ENCODE peak calls at places on chromosomes 3 and 15, in five cellular contexts. S, I, T, V and B are unnamed samples. For H3K36me3, the result is how much of the 10 kb centered on the place peaks cover.

GRCh38 chr3:194224937-194225422 is 89.0 kb downstream of the HES1 start:
- DNase-seq in S (no peak), I (no peak), T (no peak), V (no peak), B (no peak)

GRCh38 chr3:171088984-171089754 is 62.6 kb upstream of the SLC2A2 start:
- DNase-seq in S (peak), I (no peak), T (no peak), V (no peak), B (no peak)

GRCh38 chr3:112974894-112975293 is at the start of gene CD200R1:
- DNase-seq in S (no peak), I (no peak), T (no peak), V (no peak), B (no peak)

GRCh38 chr3:134372405-134373277 is 1.6 kb downstream of the AMOTL2 start:
- DNase-seq in S (peak), I (no peak), T (no peak), V (no peak), B (no peak)

GRCh38 chr3:126087552-126088175 is 3.7 kb upstream of the SLC41A3 start:
- DNase-seq in S (no peak), I (no peak), T (no peak), V (no peak), B (no peak)

GRCh38 chr15:38253448-38253847 is 812 bp downstream of the SPRED1 start:
- DNase-seq in S (peak), I (no peak), T (no peak), V (peak), B (no peak)

GRCh38 chr15:82128401-82129143 is 82.8 kb upstream of the MEX3B start:
- DNase-seq in S (peak), I (no peak), T (no peak), V (no peak), B (no peak)

GRCh38 chr15:58951388-58952060 is 18.0 kb upstream of the SLTM start:
- DNase-seq in S (peak), I (no peak), T (no peak), V (no peak), B (no peak)

GRCh38 chr3:71062037-71062919 is 521.2 kb downstream of the FOXP1 start:
- DNase-seq in S (peak), I (no peak), T (no peak), V (no peak), B (no peak)

GRCh38 chr15:64854526-64854925 is 12.8 kb downstream of the PLEKHO2 start:
- DNase-seq in S (no peak), I (no peak), T (no peak), V (no peak), B (no peak)

GRCh38 chr3:175208316-175208715 is 349.2 kb downstream of the NAALADL2 start:
- DNase-seq in S (peak), I (no peak), T (no peak), V (no peak), B (no peak)

GRCh38 chr3:105355355-105356063 is 11.2 kb upstream of the ALCAM start:
- DNase-seq in S (peak), I (no peak), T (no peak), V (no peak), B (no peak)

GRCh38 chr3:133540896-133541674 is 32.4 kb upstream of the CDV3 start:
- DNase-seq in S (peak), I (no peak), T (no peak), V (peak), B (no peak)

GRCh38 chr3:195257454-195258448 is 13.2 kb downstream of the XXYLT1 start:
- DNase-seq in S (peak), I (no peak), T (no peak), V (no peak), B (no peak)

GRCh38 chr3:46604127-46604526 is 8.2 kb upstream of the FAM240A start:
- DNase-seq in S (no peak), I (no peak), T (no peak), V (no peak), B (no peak)

GRCh38 chr3:174529298-174529697 is 329.8 kb upstream of the NAALADL2 start:
- DNase-seq in S (no peak), I (no peak), T (no peak), V (no peak), B (no peak)

GRCh38 chr15:92425578-92426225 is 32.0 kb downstream of the ST8SIA2 start:
- DNase-seq in S (no peak), I (no peak), T (no peak), V (no peak), B (no peak)

GRCh38 chr3:191523099-191523498 is 62.1 kb downstream of the PYDC2 start:
- DNase-seq in S (no peak), I (no peak), T (no peak), V (no peak), B (no peak)

GRCh38 chr3:127273196-127273595 is 14.7 kb downstream of the PRR20G start:
- DNase-seq in S (no peak), I (no peak), T (no peak), V (no peak), B (no peak)

GRCh38 chr15:71634820-71635219 is 175.5 kb upstream of the NR2E3 start:
- DNase-seq in S (no peak), I (no peak), T (no peak), V (no peak), B (no peak)

GRCh38 chr3:15120986-15121385 is 22.0 kb upstream of the RBSN start:
- DNase-seq in S (no peak), I (no peak), T (no peak), V (no peak), B (no peak)

GRCh38 chr3:27193056-27193455 is 176.1 kb downstream of the NEK10 start:
- DNase-seq in S (no peak), I (no peak), T (no peak), V (no peak), B (no peak)

GRCh38 chr3:183533410-183534132 is 21.9 kb downstream of the KLHL6 start:
- DNase-seq in S (no peak), I (no peak), T (no peak), V (no peak), B (no peak)

GRCh38 chr3:15820911-15821310 is 23.1 kb upstream of the ANKRD28 start:
- DNase-seq in S (no peak), I (no peak), T (no peak), V (no peak), B (no peak)

GRCh38 chr15:88472225-88472624 is 4.7 kb downstream of the MRPS11 start:
- DNase-seq in S (no peak), I (no peak), T (no peak), V (no peak), B (no peak)
- H3K36me3 ChIP-seq in S (under half), I (under half), T (under half), V (under half), B (under half)

DNA sequence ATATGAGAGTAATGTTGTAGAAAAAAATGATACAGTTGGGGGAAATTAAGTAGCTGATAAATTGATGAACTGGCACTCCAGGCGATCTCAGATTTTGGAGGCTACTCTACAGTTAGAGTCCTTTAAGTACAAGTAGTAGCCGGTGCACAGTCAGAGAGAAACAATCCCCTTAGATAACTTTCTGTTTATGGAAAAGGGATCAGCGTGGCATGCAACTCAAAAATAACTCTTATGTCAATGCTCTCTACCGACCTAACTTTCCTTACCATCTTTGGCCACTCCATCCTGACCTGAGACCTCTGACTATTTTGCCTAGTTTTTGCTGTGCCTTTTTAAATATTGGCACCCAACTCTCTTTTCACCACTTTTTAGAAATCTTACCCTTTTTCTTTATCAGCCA is 299.6 kb downstream of the UNC13C start:
- DNase-seq in S (no peak), I (no peak), T (no peak), V (no peak), B (no peak)
- H3K27ac ChIP-seq in S (no peak), I (no peak), T (no peak), V (no peak), B (no peak)

DNA sequence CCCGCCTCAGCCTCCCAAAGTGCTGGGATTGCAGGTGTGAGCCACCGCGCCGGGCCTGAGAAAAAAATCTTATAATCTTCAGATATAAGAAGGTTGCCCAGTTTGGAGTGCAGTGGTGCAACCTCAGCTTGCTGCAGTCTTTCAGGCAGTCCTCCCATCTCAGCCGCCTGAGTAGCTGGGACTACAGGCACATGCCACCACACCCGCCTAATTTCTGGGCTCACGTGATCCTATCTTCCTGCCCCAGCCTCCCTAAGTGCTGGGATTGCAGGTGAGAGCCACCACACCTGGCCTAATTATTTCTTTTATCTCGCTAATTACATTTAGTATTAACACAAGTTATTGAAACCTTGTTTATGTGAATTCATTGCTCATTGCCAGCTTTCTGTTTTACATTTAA is 13.5 kb downstream of the PAK2 start:
- DNase-seq in S (no peak), I (no peak), T (no peak), V (no peak), B (no peak)
- H3K36me3 ChIP-seq in S (under half), I (under half), T (under half), V (under half), B (under half)

DNA sequence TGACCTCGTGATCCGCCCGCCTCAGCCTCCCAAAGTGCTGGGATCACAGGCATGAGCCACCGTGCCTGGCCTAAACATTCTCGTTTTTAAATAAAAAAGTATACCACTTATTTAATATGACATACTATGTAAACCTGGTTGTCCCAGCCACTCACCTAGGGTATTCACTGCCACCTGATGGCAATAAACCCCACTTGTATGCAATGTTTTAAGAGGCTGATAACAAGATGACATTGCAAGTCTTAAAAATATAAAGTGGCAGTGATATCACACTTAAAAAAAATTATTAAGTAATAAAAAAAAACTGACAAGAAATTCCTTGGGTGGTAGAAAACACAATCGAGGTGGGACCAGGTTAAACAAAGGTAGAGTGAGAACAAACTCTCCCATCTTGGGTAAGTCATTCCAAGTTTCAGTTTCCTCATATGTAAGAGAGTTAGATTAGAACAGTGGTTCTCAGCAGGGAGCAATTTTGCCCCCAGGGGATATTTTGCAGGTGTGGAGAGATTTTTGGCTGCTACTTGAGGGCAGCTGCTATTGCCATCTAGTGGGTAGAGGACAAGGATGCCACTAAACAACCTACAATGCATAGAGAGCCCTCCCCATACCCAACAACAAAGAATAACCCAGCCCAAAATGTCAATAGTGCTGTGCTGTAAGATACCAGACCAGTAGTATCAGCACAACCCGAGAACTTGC is 14.5 kb downstream of the ARF4 start:
- DNase-seq in S (no peak), I (no peak), T (no peak), V (no peak), B (no peak)
- H3K27ac ChIP-seq in S (no peak), I (no peak), T (no peak), V (no peak), B (no peak)

DNA sequence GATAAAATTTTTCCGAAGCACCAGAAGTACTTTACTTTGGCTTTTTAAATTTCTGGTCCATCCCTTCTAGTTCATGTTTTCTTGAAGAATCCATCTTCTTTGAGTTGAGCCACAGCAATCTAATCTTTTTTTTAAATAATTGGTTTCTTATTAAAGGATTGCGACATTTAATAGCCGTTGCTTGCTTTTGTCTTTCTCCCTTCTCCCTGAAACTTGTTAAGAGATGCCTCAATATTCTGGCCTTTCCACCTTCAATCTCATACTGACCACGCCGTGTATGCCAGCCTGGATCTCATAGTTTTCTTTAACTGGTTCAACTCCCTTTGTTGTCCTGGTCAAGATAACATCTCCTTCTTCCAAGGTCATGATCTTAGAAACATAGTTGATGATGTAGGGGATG is 18.4 kb upstream of the RPLP1 start:
- DNase-seq in S (no peak), I (no peak), T (no peak), V (no peak), B (no peak)
- H3K36me3 ChIP-seq in S (under half), I (under half), T (under half), V (under half), B (under half)

GRCh38 chr15:23855260-23855659 is 168.2 kb upstream of the NDN start:
- DNase-seq in S (no peak), I (no peak), T (no peak), V (no peak), B (no peak)

GRCh38 chr15:23854535-23855252 is 167.6 kb upstream of the NDN start:
- DNase-seq in S (no peak), I (no peak), T (no peak), V (no peak), B (no peak)

GRCh38 chr15:23853291-23853690 is 166.2 kb upstream of the NDN start:
- DNase-seq in S (peak), I (no peak), T (no peak), V (no peak), B (no peak)

GRCh38 chr15:23857028-23857641 is 170.0 kb upstream of the NDN start:
- DNase-seq in S (peak), I (no peak), T (no peak), V (peak), B (no peak)

GRCh38 chr15:23855947-23856346 is 168.8 kb upstream of the NDN start:
- DNase-seq in S (no peak), I (no peak), T (no peak), V (no peak), B (no peak)
- H3K27ac ChIP-seq in S (no peak), I (no peak), T (no peak), V (no peak), B (no peak)

DNA sequence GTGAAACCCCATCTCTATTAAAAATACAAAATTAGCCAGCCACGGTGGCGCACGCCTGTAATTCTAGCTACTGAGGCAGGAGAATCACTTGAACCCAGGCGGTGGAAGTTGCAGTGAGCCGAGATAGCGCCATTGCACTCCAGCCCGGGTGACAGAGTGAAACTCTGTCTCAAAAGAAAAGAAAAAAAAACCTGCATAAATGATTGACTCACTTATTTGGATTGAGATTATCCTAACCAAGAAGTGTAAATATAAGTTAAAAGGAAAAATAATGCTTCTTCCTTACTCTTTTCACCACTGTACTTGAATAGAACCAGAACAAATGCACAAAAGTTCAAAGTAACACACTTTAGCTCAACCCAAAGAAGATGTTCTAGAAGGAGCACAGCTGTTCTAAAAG is 9.8 kb downstream of the MTHFS start:
- DNase-seq in S (no peak), I (no peak), T (no peak), V (no peak), B (no peak)
- H3K36me3 ChIP-seq in S (under half), I (under half), T (under half), V (under half), B (half or more)

DNA sequence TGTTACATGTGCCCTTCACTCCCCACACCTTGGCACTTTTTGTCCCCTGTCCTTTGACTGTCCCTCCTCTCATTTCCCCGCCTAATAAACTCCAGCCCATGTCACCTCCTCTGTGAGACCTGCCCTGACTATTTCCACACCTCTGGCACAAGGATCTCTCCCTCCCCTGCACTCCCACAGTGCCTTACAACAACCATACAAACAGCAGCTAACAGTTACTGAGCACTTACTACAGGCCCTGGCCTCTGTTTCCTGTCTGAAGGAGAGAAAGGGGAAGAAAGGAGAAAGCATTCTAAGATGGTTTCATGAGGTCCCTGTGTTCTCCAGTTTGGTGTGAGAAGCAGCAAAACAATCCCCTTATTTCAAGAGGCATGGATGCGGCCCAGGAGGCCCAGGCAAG is 20.0 kb upstream of the TRH start:
- DNase-seq in S (no peak), I (no peak), T (no peak), V (no peak), B (no peak)
- H3K27ac ChIP-seq in S (no peak), I (no peak), T (no peak), V (no peak), B (no peak)

GRCh38 chr3:57863380-57863779 is 107.3 kb downstream of the SLMAP start:
- DNase-seq in S (no peak), I (no peak), T (no peak), V (no peak), B (no peak)
- H3K36me3 ChIP-seq in S (under half), I (under half), T (under half), V (under half), B (under half)